ENCODE peak calls at places on chromosomes 5 and 9, in four cellular contexts. One of them, this sample, is unnamed.
A peak's percentile ranks its signal among the peaks of the same experiment; 100 is the strongest.

GRCh38 chr5:151632524-151632923 is 41.4 kb upstream of the FAT2 start:
- DNase-seq in SJSA1: no peak
- DNase-seq in neural progenitor cell: no peak
- DNase-seq in OCI-M1: no peak
- DNase-seq in this sample: no peak

GRCh38 chr5:137036630-137037029 is 462.5 kb downstream of the SPOCK1 start:
- DNase-seq in SJSA1: no peak
- DNase-seq in neural progenitor cell: peak; percentile 55
- DNase-seq in OCI-M1: no peak
- DNase-seq in this sample: peak; percentile 75

GRCh38 chr9:81318571-81318970 is 370.8 kb downstream of the TLE1 start:
- DNase-seq in SJSA1: peak; percentile 46
- DNase-seq in neural progenitor cell: no peak
- DNase-seq in OCI-M1: no peak
- DNase-seq in this sample: no peak

GRCh38 chr5:138305797-138306196 is 25.8 kb downstream of the CDC25C start:
- DNase-seq in SJSA1: no peak
- DNase-seq in neural progenitor cell: no peak
- DNase-seq in OCI-M1: peak; percentile 60
- DNase-seq in this sample: no peak

GRCh38 chr5:140301136-140301535 is 1.8 kb downstream of the PFDN1 start:
- DNase-seq in SJSA1: no peak
- DNase-seq in neural progenitor cell: no peak
- DNase-seq in OCI-M1: no peak
- DNase-seq in this sample: no peak

GRCh38 chr5:39140558-39141168 is 66.5 kb upstream of the RICTOR start:
- DNase-seq in SJSA1: no peak
- DNase-seq in neural progenitor cell: no peak
- DNase-seq in OCI-M1: no peak
- DNase-seq in this sample: no peak

GRCh38 chr5:175797521-175798038 is 73.8 kb upstream of the CPLX2 start:
- DNase-seq in SJSA1: no peak
- DNase-seq in neural progenitor cell: peak; percentile 67
- DNase-seq in OCI-M1: no peak
- DNase-seq in this sample: peak; percentile 68

GRCh38 chr9:94681508-94681907 is 42.2 kb upstream of the FBP1 start:
- DNase-seq in SJSA1: peak; percentile 66
- DNase-seq in neural progenitor cell: peak; percentile 82
- DNase-seq in OCI-M1: peak; percentile 78
- DNase-seq in this sample: peak; percentile 68

GRCh38 chr9:136975624-136976023 is 1.7 kb upstream of the PTGDS start:
- DNase-seq in SJSA1: no peak
- DNase-seq in neural progenitor cell: peak; percentile 37
- DNase-seq in OCI-M1: peak; percentile 66
- DNase-seq in this sample: peak; percentile 89

GRCh38 chr9:6426117-6426516 is 13.1 kb downstream of the UHRF2 start:
- DNase-seq in SJSA1: no peak
- DNase-seq in neural progenitor cell: no peak
- DNase-seq in OCI-M1: no peak
- DNase-seq in this sample: no peak

GRCh38 chr9:114250235-114250568 is 72.7 kb upstream of the ORM1 start:
- DNase-seq in SJSA1: peak; percentile 46
- DNase-seq in neural progenitor cell: no peak
- DNase-seq in OCI-M1: no peak
- DNase-seq in this sample: no peak

GRCh38 chr5:167684251-167684650 is 607.2 kb upstream of the WWC1 start:
- DNase-seq in SJSA1: no peak
- DNase-seq in neural progenitor cell: no peak
- DNase-seq in OCI-M1: no peak
- DNase-seq in this sample: no peak

GRCh38 chr5:138981606-138982005 is 106.5 kb upstream of the LRRTM2 start:
- DNase-seq in SJSA1: no peak
- DNase-seq in neural progenitor cell: no peak
- DNase-seq in OCI-M1: peak; percentile 42
- DNase-seq in this sample: no peak

GRCh38 chr5:56003179-56003578 is 8.4 kb upstream of the IL6ST start:
- DNase-seq in SJSA1: no peak
- DNase-seq in neural progenitor cell: no peak
- DNase-seq in OCI-M1: no peak
- DNase-seq in this sample: no peak

GRCh38 chr5:84603557-84604185 is 219.0 kb upstream of the EDIL3 start:
- DNase-seq in SJSA1: peak; percentile 24
- DNase-seq in neural progenitor cell: no peak
- DNase-seq in OCI-M1: peak; percentile 9
- DNase-seq in this sample: no peak

GRCh38 chr9:89359018-89359417 is 40.7 kb downstream of the SECISBP2 start:
- DNase-seq in SJSA1: no peak
- DNase-seq in neural progenitor cell: peak; percentile 40
- DNase-seq in OCI-M1: no peak
- DNase-seq in this sample: no peak

GRCh38 chr9:127612993-127613954 is 1.2 kb downstream of the STXBP1 start:
- DNase-seq in SJSA1: peak; percentile 52
- DNase-seq in neural progenitor cell: peak; percentile 72
- DNase-seq in OCI-M1: no peak
- DNase-seq in this sample: peak; percentile 55

GRCh38 chr5:167261309-167262100 is 1029.9 kb upstream of the WWC1 start:
- DNase-seq in SJSA1: no peak
- DNase-seq in neural progenitor cell: peak; percentile 21
- DNase-seq in OCI-M1: peak; percentile 8
- DNase-seq in this sample: no peak

GRCh38 chr9:137813167-137813566 is 64.4 kb upstream of the CACNA1B start:
- DNase-seq in SJSA1: no peak
- DNase-seq in neural progenitor cell: no peak
- DNase-seq in OCI-M1: no peak
- DNase-seq in this sample: no peak

GRCh38 chr9:108885643-108886348 is 23.7 kb downstream of the ACTL7A start:
- DNase-seq in SJSA1: peak; percentile 46
- DNase-seq in neural progenitor cell: no peak
- DNase-seq in OCI-M1: peak; percentile 62
- DNase-seq in this sample: no peak

GRCh38 chr9:37749129-37749528 is 4.5 kb upstream of the TRMT10B start:
- DNase-seq in SJSA1: no peak
- DNase-seq in neural progenitor cell: no peak
- DNase-seq in OCI-M1: no peak
- DNase-seq in this sample: no peak

GRCh38 chr9:111501648-111502047 is 17.5 kb upstream of the ECPAS start:
- DNase-seq in SJSA1: no peak
- DNase-seq in neural progenitor cell: no peak
- DNase-seq in OCI-M1: no peak
- DNase-seq in this sample: peak; percentile 25

GRCh38 chr9:36847781-36848673 is 186.0 kb downstream of the PAX5 start:
- DNase-seq in SJSA1: no peak
- DNase-seq in neural progenitor cell: peak; percentile 89
- DNase-seq in OCI-M1: no peak
- DNase-seq in this sample: no peak

GRCh38 chr9:128254855-128255759 is 20.7 kb downstream of the GOLGA2 start:
- DNase-seq in SJSA1: peak; percentile 50
- DNase-seq in neural progenitor cell: peak; percentile 89
- DNase-seq in OCI-M1: peak; percentile 69
- DNase-seq in this sample: peak; percentile 88

GRCh38 chr9:96149881-96150280 is 152.1 kb downstream of the HSD17B3 start:
- DNase-seq in SJSA1: no peak
- DNase-seq in neural progenitor cell: no peak
- DNase-seq in OCI-M1: no peak
- DNase-seq in this sample: no peak

GRCh38 chr5:33231935-33232334 is 208.8 kb upstream of the TARS1 start:
- DNase-seq in SJSA1: no peak
- DNase-seq in neural progenitor cell: no peak
- DNase-seq in OCI-M1: no peak
- DNase-seq in this sample: no peak

GRCh38 chr9:37200572-37201005 is 80.2 kb downstream of the ZCCHC7 start:
- DNase-seq in SJSA1: peak; percentile 10
- DNase-seq in neural progenitor cell: no peak
- DNase-seq in OCI-M1: peak; percentile 88
- DNase-seq in this sample: no peak

GRCh38 chr5:1515921-1516571 is 7.7 kb downstream of the LPCAT1 start:
- DNase-seq in SJSA1: no peak
- DNase-seq in neural progenitor cell: no peak
- DNase-seq in OCI-M1: no peak
- DNase-seq in this sample: peak; percentile 17

GRCh38 chr5:139644001-139644456 is 4.1 kb upstream of the CXXC5 start:
- DNase-seq in SJSA1: no peak
- DNase-seq in neural progenitor cell: no peak
- DNase-seq in OCI-M1: no peak
- DNase-seq in this sample: no peak

GRCh38 chr5:139178582-139178917 is 19.6 kb downstream of the SIL1 start:
- DNase-seq in SJSA1: no peak
- DNase-seq in neural progenitor cell: no peak
- DNase-seq in OCI-M1: no peak
- DNase-seq in this sample: no peak

GRCh38 chr9:137499416-137499815 is 40.3 kb upstream of the NSMF start:
- DNase-seq in SJSA1: no peak
- DNase-seq in neural progenitor cell: no peak
- DNase-seq in OCI-M1: no peak
- DNase-seq in this sample: no peak

This sample was measured in WTC11.